ENCODE peak calls at places on chromosomes 7 and 10, in ten cellular contexts. I, Z, D, P, V, E, S, R, Q and J are unnamed samples.

GRCh38 chr10:7111089-7111488 is 299.7 kb downstream of the SFMBT2 start:
- DNase-seq in I (no peak), Z (no peak), D (no peak), P (no peak), V (no peak), E (no peak), S (no peak), R (no peak), Q (no peak), J (no peak)

GRCh38 chr7:43328785-43329380 is 216.4 kb downstream of the HECW1 start:
- DNase-seq in I (no peak), Z (no peak), D (no peak), P (no peak), V (no peak), E (no peak), S (no peak), R (no peak), Q (no peak), J (no peak)

GRCh38 chr7:79282882-79283602 is 170.4 kb downstream of the MAGI2 start:
- DNase-seq in I (no peak), Z (no peak), D (no peak), P (peak), V (no peak), E (no peak), S (no peak), R (no peak), Q (peak), J (no peak)

GRCh38 chr10:88525371-88526079 is 57.6 kb downstream of the RNLS start:
- DNase-seq in I (no peak), Z (peak), D (no peak), P (peak), V (no peak), E (no peak), S (no peak), R (peak), Q (no peak), J (no peak)

GRCh38 chr10:123019941-123020703 is 11.3 kb downstream of the ACADSB start:
- DNase-seq in I (no peak), Z (no peak), D (no peak), P (no peak), V (no peak), E (no peak), S (no peak), R (no peak), Q (peak), J (no peak)

GRCh38 chr7:24701232-24701898 is 55.9 kb downstream of the GSDME start:
- DNase-seq in I (no peak), Z (no peak), D (no peak), P (no peak), V (peak), E (no peak), S (no peak), R (no peak), Q (no peak), J (no peak)

GRCh38 chr10:116041948-116042347 is 231.1 kb downstream of the GFRA1 start:
- DNase-seq in I (no peak), Z (no peak), D (no peak), P (no peak), V (no peak), E (no peak), S (no peak), R (no peak), Q (no peak), J (no peak)

GRCh38 chr10:29102636-29103035 is 186.2 kb upstream of the LYZL1 start:
- DNase-seq in I (no peak), Z (no peak), D (no peak), P (no peak), V (no peak), E (no peak), S (no peak), R (no peak), Q (no peak), J (no peak)

GRCh38 chr7:69429817-69430501 is 168.3 kb upstream of the AUTS2 start:
- DNase-seq in I (no peak), Z (no peak), D (no peak), P (no peak), V (no peak), E (no peak), S (no peak), R (peak), Q (no peak), J (no peak)

GRCh38 chr7:28410628-28411578 is 1.4 kb upstream of the CREB5 start:
- DNase-seq in I (no peak), Z (no peak), D (no peak), P (peak), V (no peak), E (peak), S (no peak), R (peak), Q (no peak), J (no peak)
- TF ChIP-seq POLR2AphosphoS5 in I (peak), Z (no peak), D (no peak), P (no peak), V (no peak), E (no peak), S (no peak), R (peak), Q (no peak), J (peak)

DNA sequence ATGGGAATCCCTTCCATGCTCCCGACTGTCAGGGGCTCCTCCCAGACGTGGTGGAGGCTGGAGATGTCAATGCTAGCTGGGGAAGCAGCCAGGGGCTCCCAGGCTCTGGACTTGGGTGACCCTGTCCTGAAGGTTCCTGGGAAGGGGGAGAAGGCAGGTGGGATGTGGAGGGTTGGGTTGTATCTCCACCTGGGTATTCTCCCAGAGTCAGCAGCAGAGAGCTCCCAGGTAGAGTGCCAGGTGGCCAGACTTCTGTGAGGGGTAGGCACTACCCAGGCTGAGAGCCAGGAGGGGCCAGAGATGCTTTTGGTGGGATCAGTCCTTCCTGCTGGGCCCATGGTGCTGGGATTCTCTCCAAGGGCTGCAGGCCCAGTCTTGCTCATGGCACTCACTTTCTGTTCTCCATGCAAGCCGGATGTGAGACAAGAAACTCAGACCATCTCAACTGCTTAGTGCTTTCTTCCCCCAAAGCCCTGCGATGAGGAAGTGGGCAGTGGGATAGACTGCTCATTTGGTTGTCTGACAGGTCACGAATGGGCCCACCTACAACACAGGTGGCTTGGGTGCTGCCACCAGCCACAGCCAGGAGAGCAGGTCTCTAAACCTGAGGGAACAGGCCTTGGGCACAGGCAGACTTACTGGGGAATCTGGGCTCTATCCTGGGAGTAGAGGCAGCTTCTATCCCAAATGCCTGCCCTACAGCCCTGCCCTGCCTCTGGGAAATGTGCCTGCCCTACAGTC is 52.5 kb upstream of the CAMK2B start:
- DNase-seq in I (peak), Z (no peak), D (no peak), P (no peak), V (peak), E (no peak), S (no peak), R (no peak), Q (no peak), J (peak)
- TF ChIP-seq POLR2A in I (peak), Z (no peak), D (no peak), P (no peak), V (no peak), E (no peak), S (no peak), R (no peak), Q (no peak), J (no peak)

GRCh38 chr10:118754556-118755423 is at the start of gene CACUL1:
- DNase-seq in I (peak), Z (peak), D (peak), P (peak), V (peak), E (peak), S (peak), R (peak), Q (peak), J (peak)
- TF ChIP-seq POLR2AphosphoS5 in I (peak), Z (peak), D (peak), P (peak), V (peak), E (no peak), S (peak), R (peak), Q (peak), J (peak)

DNA sequence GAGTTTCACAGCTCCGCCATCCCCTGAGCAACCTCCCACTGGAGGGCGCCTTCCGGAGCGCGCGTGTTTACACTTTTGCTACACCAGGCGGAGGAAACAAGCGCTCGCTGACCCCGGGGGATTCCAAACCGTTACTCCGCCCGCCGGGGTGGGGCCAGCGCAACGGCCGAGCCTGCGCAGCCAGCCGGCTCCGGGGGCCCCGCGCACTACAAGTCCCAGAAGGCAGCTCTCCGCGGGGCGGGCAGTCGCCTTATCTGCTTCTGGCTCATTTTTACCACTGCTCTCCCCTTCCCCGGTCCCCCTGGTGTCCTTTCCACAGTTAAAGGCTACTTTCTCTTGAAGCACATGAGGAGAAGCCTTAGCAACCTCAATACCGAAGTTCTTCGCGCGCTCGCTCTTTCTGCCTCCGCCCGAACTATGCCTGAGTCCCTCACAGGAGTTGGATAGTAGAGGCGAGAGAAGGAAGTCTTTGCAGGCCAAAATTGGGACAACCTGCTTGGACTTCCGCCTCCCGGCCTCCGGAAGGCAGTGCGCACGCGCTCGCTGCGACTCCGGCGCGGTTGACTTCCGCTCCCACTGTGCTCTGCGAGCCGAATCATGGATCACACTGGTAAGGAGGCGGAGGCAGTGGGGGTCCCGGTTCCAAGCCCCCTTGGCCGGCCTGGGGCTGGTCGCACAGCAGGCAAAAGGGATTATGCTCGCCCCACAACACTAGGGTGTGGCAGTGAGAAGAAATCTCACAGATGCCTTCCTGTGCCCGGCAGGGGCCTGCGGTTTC is at the start of gene CBLL1:
- DNase-seq in I (peak), Z (peak), D (peak), P (peak), V (peak), E (peak), S (peak), R (peak), Q (peak), J (peak)
- TF ChIP-seq POLR2A in I (peak), Z (peak), D (peak), P (peak), V (no peak), E (peak), S (peak), R (peak), Q (peak), J (peak)

DNA sequence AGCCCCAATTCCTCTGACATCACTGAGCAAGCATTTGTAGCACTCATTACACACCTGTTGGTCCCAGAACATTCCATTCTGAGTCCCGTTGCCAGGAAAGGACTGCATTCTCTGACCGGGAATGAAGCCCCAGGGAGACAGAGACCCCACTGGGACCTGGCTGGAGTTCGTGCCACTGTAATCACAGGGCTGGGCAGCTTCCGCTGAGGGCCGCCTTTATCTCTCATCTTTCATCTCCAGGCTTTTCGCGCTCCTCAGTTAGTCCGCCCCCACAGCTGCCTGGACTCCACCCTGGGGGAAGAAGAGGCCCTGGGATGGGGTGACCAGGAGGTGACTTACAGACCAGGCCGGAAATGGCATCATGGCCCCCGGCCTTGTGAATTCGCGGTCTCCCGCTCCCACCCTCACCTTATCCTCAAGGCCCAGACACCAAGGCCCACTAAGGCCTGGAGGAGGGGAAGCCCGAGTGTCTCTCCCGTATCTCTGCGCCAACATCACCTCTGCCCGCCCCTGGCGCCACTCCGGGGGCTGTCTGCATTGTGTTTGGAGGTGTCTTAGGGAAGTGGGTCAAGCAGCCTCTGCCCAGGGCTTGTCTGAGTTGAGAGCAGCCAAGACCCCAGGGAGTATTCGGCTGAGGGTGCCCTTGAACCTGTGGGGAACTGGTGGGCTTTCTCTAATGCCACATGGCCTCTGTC is 75.4 kb downstream of the PROSER2 start:
- DNase-seq in I (no peak), Z (peak), D (no peak), P (no peak), V (peak), E (no peak), S (peak), R (no peak), Q (peak), J (no peak)
- TF ChIP-seq POLR2AphosphoS5 in I (no peak), Z (peak), D (no peak), P (no peak), V (no peak), E (no peak), S (peak), R (no peak), Q (no peak), J (no peak)

DNA sequence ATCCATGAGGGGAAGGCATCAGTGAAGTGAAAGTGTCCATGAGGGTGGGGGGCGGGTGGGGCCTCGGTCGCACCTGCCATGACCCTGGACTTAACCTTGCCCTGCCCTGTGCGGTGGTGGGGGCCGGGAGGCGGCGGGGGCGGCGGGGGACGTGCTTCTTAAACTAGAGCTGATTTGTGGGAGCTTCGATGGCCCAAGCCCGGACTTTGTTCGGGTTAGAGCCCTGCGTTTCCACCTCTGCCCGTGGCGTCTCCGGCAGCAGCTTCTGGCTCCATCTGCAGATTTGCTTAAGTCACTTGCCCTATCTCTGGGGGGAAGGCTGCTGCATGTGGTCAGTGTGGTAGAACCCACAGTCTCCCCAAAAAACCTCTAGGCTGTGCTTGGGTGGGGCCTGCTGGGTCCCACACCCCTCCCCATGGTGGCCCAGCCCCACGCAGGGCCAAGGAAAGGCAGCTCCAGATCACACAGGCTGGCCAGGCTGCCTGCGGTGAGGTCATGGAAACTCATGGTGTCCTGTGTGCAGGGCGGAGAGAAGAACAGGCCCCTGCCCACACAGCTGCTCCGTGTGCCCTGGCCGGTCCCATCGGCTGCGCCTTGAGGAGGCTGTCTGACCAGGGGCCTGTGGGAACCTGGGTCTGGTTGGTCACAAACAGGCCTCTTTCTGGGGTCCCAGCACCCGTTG is 93.2 kb downstream of the INPP5A start:
- DNase-seq in I (no peak), Z (no peak), D (no peak), P (no peak), V (peak), E (peak), S (no peak), R (peak), Q (no peak), J (no peak)
- TF ChIP-seq POLR2A in I (no peak), Z (no peak), D (no peak), P (no peak), V (no peak), E (no peak), S (no peak), R (no peak), Q (no peak), J (no peak)

DNA sequence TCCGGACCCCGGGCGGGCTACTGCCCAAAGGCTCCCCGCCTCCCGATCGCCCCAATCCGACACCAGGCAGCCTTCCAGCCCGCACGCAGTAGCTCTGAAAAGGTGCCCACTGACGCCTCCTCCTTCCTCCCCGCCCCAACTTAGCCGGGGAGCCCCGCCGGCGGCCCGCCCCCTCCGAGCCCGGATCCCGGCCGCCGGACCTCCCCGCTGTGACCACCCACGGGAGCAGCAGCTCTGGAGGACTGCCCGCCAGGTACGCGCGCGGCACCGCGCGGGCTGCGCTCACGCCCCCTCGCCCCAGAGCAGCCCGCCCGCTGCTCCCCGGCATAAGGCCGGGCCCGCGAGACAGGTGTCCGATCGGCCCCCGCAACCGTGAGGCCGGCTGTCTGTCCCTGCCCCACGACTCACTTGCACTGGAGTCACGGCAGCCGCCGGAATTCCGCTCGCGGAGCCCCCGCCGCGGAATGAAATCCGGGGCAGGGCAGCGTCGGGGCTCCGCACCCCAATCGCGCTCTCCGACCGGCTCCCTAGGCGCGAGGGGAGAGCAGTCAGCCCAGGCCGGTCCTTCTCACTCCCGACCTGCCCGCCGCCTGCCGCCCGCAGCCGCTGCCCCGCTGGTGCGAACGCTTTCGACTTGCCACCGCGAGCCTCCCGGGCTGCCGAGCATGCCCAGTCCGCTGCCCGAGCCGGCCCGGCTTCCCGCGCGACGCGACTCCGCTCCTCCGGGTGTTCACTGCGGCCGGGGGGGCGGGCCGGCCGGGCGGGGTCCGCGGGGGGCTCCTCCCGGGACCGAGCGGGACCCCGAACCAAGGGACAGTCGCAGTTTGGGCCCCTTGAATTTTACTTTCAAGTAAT is at the start of gene SGMS1:
- DNase-seq in I (no peak), Z (peak), D (peak), P (peak), V (peak), E (peak), S (peak), R (peak), Q (peak), J (peak)
- TF ChIP-seq POLR2AphosphoS5 in I (peak), Z (peak), D (no peak), P (no peak), V (peak), E (no peak), S (no peak), R (peak), Q (peak), J (no peak)